ENCODE peak calls at places on chromosomes 6 and 20, in nine cellular contexts. C, B, D, N, K, T, I, R and L are unnamed samples.

GRCh38 chr20:38338849-38339520 is 7.3 kb upstream of the LBP start:
- DNase-seq in R (no peak), D (no peak), T (peak), B (no peak), K (peak), I (no peak), N (no peak), C (no peak), L (no peak)

GRCh38 chr6:41561931-41562632 is 15.9 kb downstream of the FOXP4 start:
- DNase-seq in I (no peak), R (no peak), B (no peak), K (no peak), C (no peak), D (no peak), N (no peak), T (no peak), L (no peak)

GRCh38 chr6:81741689-81742088 is 10.8 kb downstream of the TENT5A start:
- DNase-seq in R (no peak), B (no peak), T (no peak), K (no peak), D (no peak), I (no peak), N (no peak), C (no peak), L (no peak)

GRCh38 chr6:44286285-44286565 is 16.0 kb downstream of the TMEM151B start:
- DNase-seq in C (no peak), R (no peak), B (no peak), D (no peak), N (no peak), T (no peak), K (no peak), I (no peak), L (no peak)

GRCh38 chr6:31970604-31971271 is 1.2 kb downstream of the DXO start:
- DNase-seq in K (no peak), T (peak), C (no peak), R (no peak), B (no peak), D (no peak), N (no peak), I (no peak), L (no peak)

GRCh38 chr20:22801528-22801927 is 217.2 kb upstream of the FOXA2 start:
- DNase-seq in K (no peak), D (no peak), B (no peak), N (no peak), T (no peak), I (no peak), R (no peak), C (no peak), L (no peak)

GRCh38 chr6:116971959-116972358 is 94.9 kb downstream of the RFX6 start:
- DNase-seq in B (no peak), N (peak), T (peak), I (no peak), D (no peak), K (peak), R (no peak), C (peak), L (no peak)

GRCh38 chr20:4951299-4951698 is 50.0 kb downstream of the SLC23A2 start:
- DNase-seq in T (no peak), I (no peak), C (peak), D (no peak), R (no peak), N (no peak), K (peak), B (no peak), L (no peak)

GRCh38 chr20:14178952-14179351 is 158.5 kb downstream of the FLRT3 start:
- DNase-seq in N (no peak), D (no peak), T (no peak), B (no peak), K (no peak), C (no peak), I (no peak), R (no peak), L (no peak)

GRCh38 chr20:25273541-25274358 is 25.9 kb downstream of the PYGB start:
- DNase-seq in N (no peak), T (no peak), K (no peak), C (no peak), D (no peak), R (no peak), B (no peak), I (no peak), L (no peak)

GRCh38 chr6:148109732-148110131 is 232.9 kb upstream of the SASH1 start:
- DNase-seq in T (peak), N (no peak), I (no peak), K (no peak), R (no peak), C (no peak), D (peak), B (no peak), L (no peak)

GRCh38 chr6:154852700-154853099 is 119.5 kb downstream of the SCAF8 start:
- DNase-seq in R (no peak), B (no peak), T (no peak), D (no peak), C (no peak), K (peak), N (no peak), I (no peak), L (no peak)

GRCh38 chr6:157461000-157461915 is 80.3 kb downstream of the ZDHHC14 start:
- DNase-seq in B (peak), I (no peak), D (peak), C (no peak), R (no peak), T (no peak), N (peak), K (peak), L (no peak)

GRCh38 chr6:1239805-1240204 is 72.1 kb upstream of the FOXQ1 start:
- DNase-seq in D (no peak), K (no peak), R (no peak), B (no peak), I (no peak), T (no peak), N (no peak), C (no peak), L (no peak)